ENCODE peak calls at places on chromosome 6, in four cellular contexts. P is cardiac muscle cell, V is foreskin keratinocyte, Z is hippocampal formation. S is an unnamed sample.

GRCh38 chr6:131728296-131728939 is 17.6 kb upstream of the CTAGE9 start:
- DNase-seq in P (no peak), V (no peak), Z (no peak), S (no peak)

GRCh38 chr6:72522735-72523141 is 99.1 kb upstream of the KCNQ5 start:
- DNase-seq in P (no peak), V (peak), Z (no peak), S (peak)

GRCh38 chr6:10682319-10682988 is 12.0 kb downstream of the C6orf52 start:
- DNase-seq in P (no peak), V (no peak), Z (no peak), S (no peak)

GRCh38 chr6:39339557-39340555 is 17.4 kb upstream of the KCNK16 start:
- DNase-seq in P (peak), V (peak), Z (no peak), S (peak)

GRCh38 chr6:82909551-82909950 is 156.1 kb downstream of the UBE3D start:
- DNase-seq in P (no peak), V (no peak), Z (no peak), S (no peak)

GRCh38 chr6:35177586-35177985 is 36.2 kb upstream of the SCUBE3 start:
- DNase-seq in P (no peak), V (no peak), Z (no peak), S (no peak)

GRCh38 chr6:26199057-26199772 is 112.0 kb downstream of the HFE start:
- DNase-seq in P (peak), V (peak), Z (peak), S (peak)

GRCh38 chr6:157682856-157683481 is 140.1 kb upstream of the SNX9 start:
- DNase-seq in P (no peak), V (peak), Z (no peak), S (no peak)

GRCh38 chr6:80482056-80482455 is 375.6 kb downstream of the BCKDHB start:
- DNase-seq in P (no peak), V (no peak), Z (no peak), S (no peak)

GRCh38 chr6:148723484-148723883 is 23.3 kb upstream of the UST start:
- DNase-seq in P (no peak), V (peak), Z (no peak), S (peak)

GRCh38 chr6:137767931-137768690 is 98.9 kb upstream of the TNFAIP3 start:
- DNase-seq in P (no peak), V (peak), Z (no peak), S (peak)

GRCh38 chr6:13063300-13063918 is 264.9 kb downstream of the TBC1D7 start:
- DNase-seq in P (no peak), V (no peak), Z (no peak), S (no peak)

GRCh38 chr6:12939314-12939713 is 222.7 kb downstream of the PHACTR1 start:
- DNase-seq in P (no peak), V (no peak), Z (no peak), S (no peak)

GRCh38 chr6:43742285-43742684 is 27.7 kb upstream of the VEGFA start:
- DNase-seq in P (no peak), V (no peak), Z (no peak), S (no peak)

GRCh38 chr6:166097914-166098522 is 69.6 kb downstream of the TBXT start:
- DNase-seq in P (peak), V (peak), Z (peak), S (peak)

GRCh38 chr6:3001773-3002293 is 2.1 kb downstream of the NQO2 start:
- DNase-seq in P (peak), V (peak), Z (no peak), S (peak)

GRCh38 chr6:121210943-121211342 is 123.3 kb downstream of the TBC1D32 start:
- DNase-seq in P (no peak), V (no peak), Z (peak), S (no peak)

GRCh38 chr6:100342830-100343229 is 121.9 kb downstream of the SIM1 start:
- DNase-seq in P (peak), V (no peak), Z (no peak), S (no peak)